ENCODE peak calls at places on chromosomes 7 and 10, in four cellular contexts. M, P, Q and X are unnamed samples.
A peak's percentile ranks its signal among the peaks of the same experiment; 100 is the strongest.

GRCh38 chr10:50992972-50993766 is 81.1 kb upstream of the PRKG1 start:
- DNase-seq in P (peak; percentile 98), Q (no peak), M (peak; percentile 23), X (no peak)

GRCh38 chr10:69014171-69014570 is 25.6 kb downstream of the KIFBP start:
- DNase-seq in Q (peak; percentile 44), M (no peak), P (peak; percentile 13), X (no peak)

GRCh38 chr10:44651834-44652233 is 259.3 kb upstream of the TMEM72 start:
- DNase-seq in M (no peak), Q (no peak), P (peak; percentile 75), X (no peak)

GRCh38 chr10:94225589-94225988 is 137.2 kb downstream of the NOC3L start:
- DNase-seq in M (no peak), Q (no peak), P (peak; percentile 5), X (no peak)

GRCh38 chr10:113520606-113521481 is 32.0 kb upstream of the HABP2 start:
- DNase-seq in P (peak; percentile 91), Q (peak; percentile 71), M (peak; percentile 79), X (no peak)

GRCh38 chr10:90885176-90885575 is 13.4 kb downstream of the RPP30 start:
- DNase-seq in M (no peak), Q (no peak), P (peak; percentile 82), X (no peak)

GRCh38 chr7:431041-431440 is 88.6 kb downstream of the PDGFA start:
- DNase-seq in Q (no peak), M (no peak), P (no peak), X (no peak)

GRCh38 chr10:114575417-114576131 is 82.5 kb downstream of the ABLIM1 start:
- DNase-seq in M (no peak), Q (no peak), P (no peak), X (no peak)

GRCh38 chr10:93656155-93656554 is 43.8 kb downstream of the PDE6C start:
- DNase-seq in Q (no peak), P (no peak), M (no peak), X (no peak)

GRCh38 chr7:102196028-102196427 is 90.6 kb upstream of the SH2B2 start:
- DNase-seq in M (no peak), Q (no peak), P (no peak), X (no peak)

GRCh38 chr10:18625906-18626305 is 25.5 kb downstream of the NSUN6 start:
- DNase-seq in M (no peak), P (no peak), Q (no peak), X (no peak)

GRCh38 chr10:73732931-73733623 is 11.1 kb upstream of the SEC24C start:
- DNase-seq in Q (no peak), P (no peak), M (no peak), X (no peak)

GRCh38 chr10:38027992-38028391 is 17.5 kb downstream of the ZNF33A start:
- DNase-seq in Q (peak; percentile 36), M (no peak), P (no peak), X (peak; percentile 2)

GRCh38 chr10:61286695-61287094 is 166.5 kb downstream of the TMEM26 start:
- DNase-seq in P (no peak), M (no peak), Q (peak; percentile 15), X (no peak)

GRCh38 chr7:957418-958220 is 3.1 kb upstream of the ADAP1 start:
- DNase-seq in P (no peak), M (no peak), Q (peak; percentile 97), X (no peak)

GRCh38 chr10:30151581-30152389 is 92.4 kb upstream of the JCAD start:
- DNase-seq in Q (peak; percentile 74), M (peak; percentile 18), P (peak; percentile 92), X (peak; percentile 93)

GRCh38 chr10:49741108-49741995 is 20.8 kb downstream of the OGDHL start:
- DNase-seq in M (no peak), P (no peak), Q (peak; percentile 23), X (no peak)

GRCh38 chr10:31118561-31118960 is 86.9 kb upstream of the ZNF438 start:
- DNase-seq in Q (no peak), P (peak; percentile 79), M (no peak), X (no peak)

GRCh38 chr7:131226116-131226562 is 101.5 kb upstream of the MKLN1 start:
- DNase-seq in M (no peak), Q (no peak), P (peak; percentile 67), X (no peak)

GRCh38 chr7:256981-257646 is 32.9 kb upstream of the FOXL3 start:
- DNase-seq in Q (no peak), M (no peak), P (no peak), X (no peak)

GRCh38 chr7:90952649-90952991 is 311.6 kb upstream of the FZD1 start:
- DNase-seq in P (peak; percentile 59), Q (no peak), M (peak; percentile 82), X (no peak)

GRCh38 chr10:108180883-108181282 is 1016.4 kb upstream of the SORCS1 start:
- DNase-seq in M (no peak), Q (no peak), P (peak; percentile 34), X (no peak)

GRCh38 chr7:38040831-38041230 is 120.4 kb downstream of the EPDR1 start:
- DNase-seq in Q (no peak), P (peak; percentile 3), M (no peak), X (no peak)

GRCh38 chr10:100816671-100817070 is 71.3 kb downstream of the PAX2 start:
- DNase-seq in M (no peak), Q (no peak), P (no peak), X (no peak)

GRCh38 chr10:100812978-100813377 is 67.6 kb downstream of the PAX2 start:
- DNase-seq in M (no peak), P (no peak), Q (no peak), X (no peak)

GRCh38 chr10:100814751-100815474 is 69.5 kb downstream of the PAX2 start:
- DNase-seq in P (no peak), Q (no peak), M (no peak), X (no peak)

GRCh38 chr10:100819424-100819823 is 74.0 kb downstream of the PAX2 start:
- DNase-seq in Q (no peak), M (no peak), P (no peak), X (no peak)

DNA sequence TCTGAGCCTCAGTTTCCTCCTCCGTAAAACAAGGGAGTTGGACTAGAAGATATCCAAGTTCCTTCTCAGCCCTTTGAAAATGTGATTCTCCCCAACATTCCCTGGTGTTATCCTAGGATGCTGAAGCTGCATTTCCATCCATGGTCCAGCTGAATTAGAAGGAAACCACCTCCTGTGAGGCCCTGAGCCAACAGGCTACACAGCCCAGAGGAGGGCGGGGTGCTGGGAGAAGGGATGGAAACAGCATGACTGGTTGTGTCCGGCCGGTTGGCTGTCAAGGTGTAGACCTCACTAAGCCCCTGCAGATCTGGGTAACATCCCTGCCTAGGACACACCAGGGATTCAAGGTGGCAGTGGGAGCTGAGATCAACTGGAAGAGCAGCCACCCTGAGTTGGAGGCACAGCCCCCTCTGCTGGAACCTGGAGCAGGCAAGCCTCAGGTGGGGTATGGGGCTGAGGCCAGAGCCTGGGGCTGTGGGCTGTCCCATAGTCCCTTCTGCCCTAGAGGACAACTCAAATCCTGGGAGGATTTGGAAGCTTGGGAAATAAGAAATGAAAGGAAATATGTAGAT is 72.0 kb downstream of the PAX2 start:
- DNase-seq in M (no peak), P (no peak), Q (no peak), X (no peak)
- TF ChIP-seq CTCF in M (peak; percentile 43), P (no peak), Q (peak; percentile 36), X (peak; percentile 13)

GRCh38 chr10:128061306-128062300 is 64.6 kb downstream of the MKI67 start:
- DNase-seq in Q (no peak), P (no peak), M (no peak), X (no peak)

GRCh38 chr10:128062837-128063563 is 63.2 kb downstream of the MKI67 start:
- DNase-seq in M (no peak), P (no peak), Q (peak; percentile 87), X (no peak)

GRCh38 chr10:128063736-128064614 is 62.2 kb downstream of the MKI67 start:
- DNase-seq in M (peak; percentile 28), Q (peak; percentile 72), P (no peak), X (no peak)

GRCh38 chr10:128060341-128060851 is 65.8 kb downstream of the MKI67 start:
- DNase-seq in Q (no peak), M (no peak), P (no peak), X (no peak)

DNA sequence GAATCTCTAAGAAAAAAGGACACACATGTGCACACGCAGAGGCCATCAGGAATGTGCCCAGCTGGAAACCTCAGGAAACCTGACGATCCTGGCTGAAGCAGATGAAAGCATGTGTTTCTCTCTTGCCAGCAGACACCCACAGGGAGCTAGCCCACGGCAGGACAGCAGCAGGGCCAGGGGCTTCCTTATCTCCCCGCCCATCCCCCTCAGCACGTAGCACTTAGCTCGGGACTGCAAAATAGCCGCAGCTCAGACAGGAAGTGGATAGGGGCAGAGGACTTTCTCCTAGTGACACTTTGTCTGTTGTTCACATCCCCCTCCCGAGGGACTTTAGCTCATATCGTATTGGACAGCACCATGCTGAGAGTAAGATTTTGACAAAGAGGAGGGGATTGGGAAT is 63.9 kb downstream of the MKI67 start:
- DNase-seq in P (no peak), M (peak; percentile 27), Q (peak; percentile 94), X (no peak)
- H3K4me3 ChIP-seq in P (no peak overlapping the region), M (no peak overlapping the region), Q (peak overlapping the region; percentile 45), X (no peak overlapping the region)

GRCh38 chr10:87505366-87506113 is 847 bp downstream of the MINPP1 start:
- DNase-seq in Q (peak; percentile 85), M (peak; percentile 61), P (peak; percentile 52), X (no peak)
- TF ChIP-seq CTCF in Q (peak; percentile 58), M (peak; percentile 66), P (peak; percentile 61), X (peak; percentile 41)

GRCh38 chr10:3765376-3765667 is 19.7 kb downstream of the KLF6 start:
- DNase-seq in Q (no peak), M (no peak), P (no peak), X (no peak)

GRCh38 chr10:3763035-3763456 is 22.0 kb downstream of the KLF6 start:
- DNase-seq in Q (no peak), M (no peak), P (peak; percentile 26), X (no peak)

GRCh38 chr10:3764626-3765375 is 20.2 kb downstream of the KLF6 start:
- DNase-seq in Q (no peak), P (peak; percentile 33), M (no peak), X (no peak)

GRCh38 chr10:3761916-3762708 is 22.9 kb downstream of the KLF6 start:
- DNase-seq in P (no peak), M (no peak), Q (no peak), X (no peak)

DNA sequence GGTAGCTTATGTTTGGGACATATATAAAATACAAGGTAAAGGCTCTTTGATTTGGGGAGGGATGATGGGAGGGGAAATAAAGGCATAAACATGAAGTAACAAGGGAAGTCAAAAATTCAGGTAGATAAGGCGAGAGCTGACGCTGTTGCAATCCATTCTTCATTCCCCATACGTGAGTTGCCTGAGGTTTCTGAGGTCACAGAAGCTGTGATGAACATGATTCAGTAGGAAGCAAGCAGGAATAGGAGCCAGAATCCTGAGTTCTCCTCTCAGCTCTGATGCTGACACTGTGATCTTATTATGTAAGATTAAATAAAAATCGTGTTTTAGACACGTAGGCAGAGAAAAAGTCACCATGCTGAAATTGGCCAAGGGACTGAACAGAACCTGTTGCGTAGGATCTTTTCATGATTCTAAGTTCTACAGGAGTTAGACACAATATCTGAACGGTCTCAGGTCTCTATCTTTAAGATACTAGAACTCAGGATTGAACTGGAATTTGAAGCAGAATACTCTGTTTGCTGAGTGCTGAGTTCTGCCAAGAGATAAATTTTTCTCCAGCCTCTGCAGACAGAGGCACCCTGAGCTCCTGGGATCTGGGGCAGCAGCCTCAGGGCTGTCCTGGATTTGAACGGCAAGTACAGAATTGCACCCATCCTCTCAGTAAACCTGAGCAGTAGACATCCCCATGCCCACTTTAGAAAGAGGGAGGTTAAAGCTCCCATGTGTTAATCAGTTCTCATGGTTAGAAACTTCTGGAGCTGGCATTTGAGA is 21.0 kb downstream of the KLF6 start:
- DNase-seq in Q (no peak), P (peak; percentile 85), M (no peak), X (no peak)
- H3K4me3 ChIP-seq in Q (no peak overlapping the region), P (no peak overlapping the region), M (no peak overlapping the region), X (no peak overlapping the region)